ENCODE peak calls at places on chromosomes 4 and X, in six cellular contexts. M, R, Q, P, G and D are unnamed samples. For H3K36me3, the result is how much of the 10 kb centered on the place peaks cover.

GRCh38 chrX:12985336-12985735 is 10.4 kb downstream of the TMSB4X start:
- DNase-seq in M (no peak), R (no peak), Q (no peak), P (no peak), G (no peak), D (no peak)

GRCh38 chr4:37635155-37635554 is 51.0 kb downstream of the RELL1 start:
- DNase-seq in M (no peak), R (no peak), Q (no peak), P (no peak), G (no peak), D (no peak)

GRCh38 chr4:168151313-168151712 is 59.0 kb downstream of the ANXA10 start:
- DNase-seq in M (no peak), R (no peak), Q (no peak), P (no peak), G (peak), D (no peak)

GRCh38 chrX:42837092-42837726 is 59.2 kb upstream of the PPP1R2C start:
- DNase-seq in M (no peak), R (no peak), Q (no peak), P (no peak), G (no peak), D (no peak)

GRCh38 chr4:48079972-48080391 is 54.1 kb downstream of the TXK start:
- DNase-seq in M (no peak), R (no peak), Q (no peak), P (no peak), G (peak), D (no peak)

GRCh38 chrX:97854071-97854470 is 970.4 kb downstream of the RPA4 start:
- DNase-seq in M (no peak), R (no peak), Q (no peak), P (no peak), G (no peak), D (no peak)

GRCh38 chr4:146121757-146122156 is 53.8 kb upstream of the LSM6 start:
- DNase-seq in M (no peak), R (no peak), Q (no peak), P (no peak), G (no peak), D (no peak)

GRCh38 chr4:24857996-24858395 is 54.8 kb downstream of the CCDC149 start:
- DNase-seq in M (no peak), R (no peak), Q (no peak), P (no peak), G (no peak), D (no peak)

GRCh38 chr4:8615921-8616787 is 23.6 kb downstream of the CPZ start:
- DNase-seq in M (no peak), R (no peak), Q (peak), P (no peak), G (no peak), D (no peak)

GRCh38 chr4:78544681-78545080 is 6.9 kb upstream of the ANXA3 start:
- DNase-seq in M (no peak), R (no peak), Q (no peak), P (no peak), G (no peak), D (no peak)

GRCh38 chrX:135737361-135738071 is 24.1 kb downstream of the CT45A1 start:
- DNase-seq in M (no peak), R (no peak), Q (no peak), P (no peak), G (no peak), D (no peak)

GRCh38 chr4:108834167-108834566 is 71.3 kb upstream of the ETNPPL start:
- DNase-seq in M (no peak), R (no peak), Q (no peak), P (peak), G (no peak), D (no peak)

GRCh38 chr4:108828620-108829019 is 65.8 kb upstream of the ETNPPL start:
- DNase-seq in M (no peak), R (no peak), Q (no peak), P (no peak), G (peak), D (peak)

GRCh38 chr4:108833041-108833440 is 70.2 kb upstream of the ETNPPL start:
- DNase-seq in M (no peak), R (no peak), Q (no peak), P (no peak), G (no peak), D (no peak)

GRCh38 chr4:108829981-108830492 is 67.2 kb upstream of the ETNPPL start:
- DNase-seq in M (no peak), R (no peak), Q (no peak), P (no peak), G (no peak), D (no peak)

GRCh38 chr4:108830509-108831244 is 67.8 kb upstream of the ETNPPL start:
- DNase-seq in M (no peak), R (no peak), Q (peak), P (no peak), G (peak), D (peak)
- H3K27ac ChIP-seq in M (no peak), R (no peak), Q (peak), P (no peak), G (no peak), D (no peak)

GRCh38 chrX:105821471-105822081 is 763 bp upstream of the NRK start:
- DNase-seq in M (no peak), R (no peak), Q (no peak), P (no peak), G (peak), D (no peak)

GRCh38 chrX:105823092-105823454 is 734 bp downstream of the NRK start:
- DNase-seq in M (no peak), R (no peak), Q (no peak), P (no peak), G (peak), D (no peak)

GRCh38 chrX:105820247-105820646 is 2.1 kb upstream of the NRK start:
- DNase-seq in M (no peak), R (no peak), Q (no peak), P (no peak), G (peak), D (no peak)

GRCh38 chrX:105816517-105816916 is 5.8 kb upstream of the NRK start:
- DNase-seq in M (no peak), R (no peak), Q (no peak), P (no peak), G (no peak), D (no peak)

GRCh38 chrX:105822138-105823091 is at the start of gene NRK:
- DNase-seq in M (no peak), R (no peak), Q (peak), P (no peak), G (peak), D (no peak)
- H3K4me3 ChIP-seq in M (peak), R (peak), Q (peak), P (no peak), G (no peak), D (no peak)

GRCh38 chr4:2688281-2688680 is 67.9 kb downstream of the TNIP2 start:
- DNase-seq in M (no peak), R (no peak), Q (no peak), P (no peak), G (no peak), D (no peak)
- H3K36me3 ChIP-seq in M (under half), R (under half), Q (under half), P (under half), G (under half), D (under half)

DNA sequence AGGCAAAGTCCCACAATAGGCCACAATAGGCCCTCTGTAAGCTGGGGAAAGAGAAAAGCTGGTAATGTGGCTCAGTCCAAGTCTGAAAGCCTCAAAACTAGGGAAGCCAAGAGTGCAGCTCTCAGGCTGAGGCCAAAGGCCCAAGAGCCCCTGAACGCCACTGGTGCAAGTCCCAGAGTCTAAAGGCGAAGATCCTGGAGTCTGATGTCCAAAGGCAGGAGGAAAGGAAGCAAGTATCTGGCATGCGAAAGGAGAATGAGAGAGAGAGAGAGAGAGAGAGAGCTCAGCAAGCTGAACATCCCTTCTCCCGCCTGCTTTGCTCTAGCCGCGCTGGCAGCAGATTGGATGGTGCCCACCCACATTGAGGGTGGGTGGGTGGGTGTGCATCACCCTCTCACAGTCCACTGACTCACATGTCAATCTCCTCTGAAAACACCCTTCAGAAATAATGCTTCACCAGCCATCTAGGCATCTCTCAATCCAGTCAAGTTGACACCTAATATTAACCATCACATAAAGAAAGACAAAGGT is 30.9 kb upstream of the ELF2 start:
- DNase-seq in M (no peak), R (no peak), Q (peak), P (no peak), G (no peak), D (no peak)
- H3K27ac ChIP-seq in M (no peak), R (peak), Q (peak), P (no peak), G (no peak), D (no peak)

GRCh38 chr4:70737409-70737808 is 15.6 kb downstream of the RUFY3 start:
- DNase-seq in M (no peak), R (no peak), Q (no peak), P (no peak), G (no peak), D (no peak)
- H3K4me3 ChIP-seq in M (no peak), R (no peak), Q (no peak), P (no peak), G (no peak), D (no peak)

GRCh38 chr4:57020467-57021101 is 41.9 kb downstream of the POLR2B start:
- DNase-seq in M (no peak), R (no peak), Q (no peak), P (no peak), G (no peak), D (no peak)
- H3K36me3 ChIP-seq in M (under half), R (under half), Q (under half), P (half or more), G (under half), D (under half)

GRCh38 chr4:1244081-1244977 is 4.6 kb downstream of the CTBP1 start:
- DNase-seq in M (peak), R (peak), Q (peak), P (no peak), G (no peak), D (no peak)

GRCh38 chr4:1245481-1246051 is 3.4 kb downstream of the CTBP1 start:
- DNase-seq in M (no peak), R (peak), Q (peak), P (no peak), G (no peak), D (no peak)

GRCh38 chr4:1243451-1244080 is 5.4 kb downstream of the CTBP1 start:
- DNase-seq in M (peak), R (peak), Q (peak), P (no peak), G (no peak), D (no peak)

GRCh38 chr4:1246111-1246881 is 2.6 kb downstream of the CTBP1 start:
- DNase-seq in M (no peak), R (no peak), Q (peak), P (no peak), G (no peak), D (peak)

GRCh38 chr4:1244978-1245471 is 3.9 kb downstream of the CTBP1 start:
- DNase-seq in M (no peak), R (peak), Q (peak), P (no peak), G (no peak), D (no peak)
- H3K27ac ChIP-seq in M (no peak), R (peak), Q (no peak), P (no peak), G (no peak), D (no peak)